ENCODE peak calls at places on chromosomes 11 and 22, in five cellular contexts. One of them, this sample, is unnamed.

GRCh38 chr22:48603621-48604320 is 1223.9 kb downstream of the BRD1 start:
- DNase-seq in KG1: no peak
- DNase-seq in activated T-cell treated with anti-CD3 and anti-CD28 coated beads, Interleukin-2, amount 50 U/mL, for 72 hours: no peak
- DNase-seq in GM04504: no peak
- DNase-seq in GM23338: no peak
- DNase-seq in this sample: no peak

GRCh38 chr11:77407613-77408012 is 66.3 kb downstream of the PAK1 start:
- DNase-seq in KG1: peak
- DNase-seq in activated T-cell treated with anti-CD3 and anti-CD28 coated beads, Interleukin-2, amount 50 U/mL, for 72 hours: no peak
- DNase-seq in GM04504: peak
- DNase-seq in GM23338: peak
- DNase-seq in this sample: no peak

GRCh38 chr11:43830928-43831440 is 49.6 kb upstream of the ALKBH3 start:
- DNase-seq in KG1: no peak
- DNase-seq in activated T-cell treated with anti-CD3 and anti-CD28 coated beads, Interleukin-2, amount 50 U/mL, for 72 hours: peak
- DNase-seq in GM04504: peak
- DNase-seq in GM23338: no peak
- DNase-seq in this sample: no peak

GRCh38 chr11:72235351-72236057 is 8.5 kb downstream of the PHOX2A start:
- DNase-seq in KG1: no peak
- DNase-seq in activated T-cell treated with anti-CD3 and anti-CD28 coated beads, Interleukin-2, amount 50 U/mL, for 72 hours: no peak
- DNase-seq in GM04504: no peak
- DNase-seq in GM23338: no peak
- DNase-seq in this sample: no peak

GRCh38 chr11:69262918-69263735 is 30.8 kb upstream of the MYEOV start:
- DNase-seq in KG1: no peak
- DNase-seq in activated T-cell treated with anti-CD3 and anti-CD28 coated beads, Interleukin-2, amount 50 U/mL, for 72 hours: no peak
- DNase-seq in GM04504: no peak
- DNase-seq in GM23338: no peak
- DNase-seq in this sample: no peak

GRCh38 chr22:19039796-19040580 is 82.2 kb downstream of the DGCR2 start:
- DNase-seq in KG1: no peak
- DNase-seq in activated T-cell treated with anti-CD3 and anti-CD28 coated beads, Interleukin-2, amount 50 U/mL, for 72 hours: no peak
- DNase-seq in GM04504: no peak
- DNase-seq in GM23338: no peak
- DNase-seq in this sample: no peak

GRCh38 chr11:73186294-73186850 is 31.7 kb upstream of the P2RY2 start:
- DNase-seq in KG1: no peak
- DNase-seq in activated T-cell treated with anti-CD3 and anti-CD28 coated beads, Interleukin-2, amount 50 U/mL, for 72 hours: no peak
- DNase-seq in GM04504: no peak
- DNase-seq in GM23338: no peak
- DNase-seq in this sample: no peak

GRCh38 chr11:69867076-69868002 is 48.1 kb upstream of the FGF3 start:
- DNase-seq in KG1: no peak
- DNase-seq in activated T-cell treated with anti-CD3 and anti-CD28 coated beads, Interleukin-2, amount 50 U/mL, for 72 hours: no peak
- DNase-seq in GM04504: peak
- DNase-seq in GM23338: no peak
- DNase-seq in this sample: no peak

GRCh38 chr22:27881404-27881803 is 37.7 kb downstream of the PITPNB start:
- DNase-seq in KG1: no peak
- DNase-seq in activated T-cell treated with anti-CD3 and anti-CD28 coated beads, Interleukin-2, amount 50 U/mL, for 72 hours: no peak
- DNase-seq in GM04504: no peak
- DNase-seq in GM23338: no peak
- DNase-seq in this sample: no peak

GRCh38 chr11:70173018-70173417 is 30.1 kb upstream of the FADD start:
- DNase-seq in KG1: no peak
- DNase-seq in activated T-cell treated with anti-CD3 and anti-CD28 coated beads, Interleukin-2, amount 50 U/mL, for 72 hours: no peak
- DNase-seq in GM04504: no peak
- DNase-seq in GM23338: no peak
- DNase-seq in this sample: no peak

GRCh38 chr11:93936416-93936815 is 84.7 kb upstream of the HEPHL1 start:
- DNase-seq in KG1: no peak
- DNase-seq in activated T-cell treated with anti-CD3 and anti-CD28 coated beads, Interleukin-2, amount 50 U/mL, for 72 hours: no peak
- DNase-seq in GM04504: no peak
- DNase-seq in GM23338: no peak
- DNase-seq in this sample: no peak

GRCh38 chr22:30947821-30948454 is 20.6 kb downstream of the MORC2 start:
- DNase-seq in KG1: no peak
- DNase-seq in activated T-cell treated with anti-CD3 and anti-CD28 coated beads, Interleukin-2, amount 50 U/mL, for 72 hours: no peak
- DNase-seq in GM04504: peak
- DNase-seq in GM23338: peak
- DNase-seq in this sample: no peak

GRCh38 chr11:71477637-71478011 is 24.6 kb downstream of the NADSYN1 start:
- DNase-seq in KG1: no peak
- DNase-seq in activated T-cell treated with anti-CD3 and anti-CD28 coated beads, Interleukin-2, amount 50 U/mL, for 72 hours: no peak
- DNase-seq in GM04504: no peak
- DNase-seq in GM23338: peak
- DNase-seq in this sample: no peak

GRCh38 chr11:6216501-6216900 is 11.1 kb downstream of the C11orf42 start:
- DNase-seq in KG1: no peak
- DNase-seq in activated T-cell treated with anti-CD3 and anti-CD28 coated beads, Interleukin-2, amount 50 U/mL, for 72 hours: no peak
- DNase-seq in GM04504: no peak
- DNase-seq in GM23338: no peak
- DNase-seq in this sample: no peak

GRCh38 chr11:73374130-73374529 is 2.1 kb upstream of the RELT start:
- DNase-seq in KG1: no peak
- DNase-seq in activated T-cell treated with anti-CD3 and anti-CD28 coated beads, Interleukin-2, amount 50 U/mL, for 72 hours: no peak
- DNase-seq in GM04504: peak
- DNase-seq in GM23338: no peak
- DNase-seq in this sample: no peak

GRCh38 chr22:46678003-46678657 is 57.9 kb downstream of the GRAMD4 start:
- DNase-seq in KG1: no peak
- DNase-seq in activated T-cell treated with anti-CD3 and anti-CD28 coated beads, Interleukin-2, amount 50 U/mL, for 72 hours: no peak
- DNase-seq in GM04504: no peak
- DNase-seq in GM23338: no peak
- DNase-seq in this sample: no peak

GRCh38 chr22:35616043-35616442 is 1.1 kb downstream of the MB start:
- DNase-seq in KG1: no peak
- DNase-seq in activated T-cell treated with anti-CD3 and anti-CD28 coated beads, Interleukin-2, amount 50 U/mL, for 72 hours: no peak
- DNase-seq in GM04504: no peak
- DNase-seq in GM23338: no peak
- DNase-seq in this sample: no peak

GRCh38 chr22:40753114-40753513 is 66.0 kb downstream of the SLC25A17 start:
- DNase-seq in KG1: no peak
- DNase-seq in activated T-cell treated with anti-CD3 and anti-CD28 coated beads, Interleukin-2, amount 50 U/mL, for 72 hours: no peak
- DNase-seq in GM04504: no peak
- DNase-seq in GM23338: no peak
- DNase-seq in this sample: no peak

GRCh38 chr11:58719406-58720117 is 12.2 kb downstream of the GLYAT start:
- DNase-seq in KG1: no peak
- DNase-seq in activated T-cell treated with anti-CD3 and anti-CD28 coated beads, Interleukin-2, amount 50 U/mL, for 72 hours: no peak
- DNase-seq in GM04504: no peak
- DNase-seq in GM23338: peak
- DNase-seq in this sample: no peak

GRCh38 chr11:63445720-63446119 is 45.2 kb downstream of the PLAAT5 start:
- DNase-seq in KG1: no peak
- DNase-seq in activated T-cell treated with anti-CD3 and anti-CD28 coated beads, Interleukin-2, amount 50 U/mL, for 72 hours: peak
- DNase-seq in GM04504: no peak
- DNase-seq in GM23338: no peak
- DNase-seq in this sample: no peak

GRCh38 chr11:126007263-126007662 is 55.4 kb downstream of the CDON start:
- DNase-seq in KG1: no peak
- DNase-seq in activated T-cell treated with anti-CD3 and anti-CD28 coated beads, Interleukin-2, amount 50 U/mL, for 72 hours: no peak
- DNase-seq in GM04504: peak
- DNase-seq in GM23338: no peak
- DNase-seq in this sample: no peak

GRCh38 chr22:23176645-23177027 is 3.7 kb upstream of the BCR start:
- DNase-seq in KG1: no peak
- DNase-seq in activated T-cell treated with anti-CD3 and anti-CD28 coated beads, Interleukin-2, amount 50 U/mL, for 72 hours: no peak
- DNase-seq in GM04504: no peak
- DNase-seq in GM23338: no peak
- DNase-seq in this sample: no peak

GRCh38 chr11:84227970-84228369 is 941.8 kb upstream of the CCDC90B start:
- DNase-seq in KG1: no peak
- DNase-seq in activated T-cell treated with anti-CD3 and anti-CD28 coated beads, Interleukin-2, amount 50 U/mL, for 72 hours: no peak
- DNase-seq in GM04504: no peak
- DNase-seq in GM23338: no peak
- DNase-seq in this sample: no peak

GRCh38 chr11:102338479-102339010 is 8.5 kb upstream of the BIRC2 start:
- DNase-seq in KG1: no peak
- DNase-seq in activated T-cell treated with anti-CD3 and anti-CD28 coated beads, Interleukin-2, amount 50 U/mL, for 72 hours: no peak
- DNase-seq in GM04504: no peak
- DNase-seq in GM23338: no peak
- DNase-seq in this sample: no peak

GRCh38 chr11:16394947-16395346 is 38.6 kb upstream of the SOX6 start:
- DNase-seq in KG1: no peak
- DNase-seq in activated T-cell treated with anti-CD3 and anti-CD28 coated beads, Interleukin-2, amount 50 U/mL, for 72 hours: no peak
- DNase-seq in GM04504: no peak
- DNase-seq in GM23338: no peak
- DNase-seq in this sample: no peak

GRCh38 chr11:12376259-12376971 is 956 bp upstream of the PARVA start:
- DNase-seq in KG1: no peak
- DNase-seq in activated T-cell treated with anti-CD3 and anti-CD28 coated beads, Interleukin-2, amount 50 U/mL, for 72 hours: no peak
- DNase-seq in GM04504: peak
- DNase-seq in GM23338: no peak
- DNase-seq in this sample: no peak

GRCh38 chr11:6438979-6439571 is 1.7 kb downstream of the HPX start:
- DNase-seq in KG1: no peak
- DNase-seq in activated T-cell treated with anti-CD3 and anti-CD28 coated beads, Interleukin-2, amount 50 U/mL, for 72 hours: peak
- DNase-seq in GM04504: peak
- DNase-seq in GM23338: peak
- DNase-seq in this sample: no peak

GRCh38 chr11:1450958-1451710 is 35.4 kb downstream of the MOB2 start:
- DNase-seq in KG1: no peak
- DNase-seq in activated T-cell treated with anti-CD3 and anti-CD28 coated beads, Interleukin-2, amount 50 U/mL, for 72 hours: no peak
- DNase-seq in GM04504: no peak
- DNase-seq in GM23338: no peak
- DNase-seq in this sample: no peak

GRCh38 chr11:116833816-116834534 is 3.4 kb downstream of the APOA1 start:
- DNase-seq in KG1: no peak
- DNase-seq in activated T-cell treated with anti-CD3 and anti-CD28 coated beads, Interleukin-2, amount 50 U/mL, for 72 hours: no peak
- DNase-seq in GM04504: no peak
- DNase-seq in GM23338: no peak
- DNase-seq in this sample: no peak

GRCh38 chr22:29336751-29337490 is 21.4 kb upstream of the RASL10A start:
- DNase-seq in KG1: no peak
- DNase-seq in activated T-cell treated with anti-CD3 and anti-CD28 coated beads, Interleukin-2, amount 50 U/mL, for 72 hours: no peak
- DNase-seq in GM04504: no peak
- DNase-seq in GM23338: no peak
- DNase-seq in this sample: no peak

GRCh38 chr22:50247748-50248147 is 2.9 kb upstream of the TUBGCP6 start:
- DNase-seq in KG1: no peak
- DNase-seq in activated T-cell treated with anti-CD3 and anti-CD28 coated beads, Interleukin-2, amount 50 U/mL, for 72 hours: no peak
- DNase-seq in GM04504: no peak
- DNase-seq in GM23338: peak
- DNase-seq in this sample: no peak

GRCh38 chr11:69202511-69203221 is 46.9 kb downstream of the SMIM38 start:
- DNase-seq in KG1: no peak
- DNase-seq in activated T-cell treated with anti-CD3 and anti-CD28 coated beads, Interleukin-2, amount 50 U/mL, for 72 hours: no peak
- DNase-seq in GM04504: no peak
- DNase-seq in GM23338: no peak
- DNase-seq in this sample: no peak

GRCh38 chr22:42180349-42180842 is 49.8 kb upstream of the CYP2D6 start:
- DNase-seq in KG1: peak
- DNase-seq in activated T-cell treated with anti-CD3 and anti-CD28 coated beads, Interleukin-2, amount 50 U/mL, for 72 hours: peak
- DNase-seq in GM04504: no peak
- DNase-seq in GM23338: no peak
- DNase-seq in this sample: peak

GRCh38 chr11:75203138-75203537 is 37.4 kb upstream of the TPBGL start:
- DNase-seq in KG1: no peak
- DNase-seq in activated T-cell treated with anti-CD3 and anti-CD28 coated beads, Interleukin-2, amount 50 U/mL, for 72 hours: no peak
- DNase-seq in GM04504: no peak
- DNase-seq in GM23338: no peak
- DNase-seq in this sample: no peak

GRCh38 chr11:108147150-108147549 is 25.8 kb downstream of the ACAT1 start:
- DNase-seq in KG1: no peak
- DNase-seq in activated T-cell treated with anti-CD3 and anti-CD28 coated beads, Interleukin-2, amount 50 U/mL, for 72 hours: no peak
- DNase-seq in GM04504: no peak
- DNase-seq in GM23338: no peak
- DNase-seq in this sample: no peak

GRCh38 chr11:115893701-115894100 is 389.5 kb upstream of the CADM1 start:
- DNase-seq in KG1: no peak
- DNase-seq in activated T-cell treated with anti-CD3 and anti-CD28 coated beads, Interleukin-2, amount 50 U/mL, for 72 hours: no peak
- DNase-seq in GM04504: no peak
- DNase-seq in GM23338: no peak
- DNase-seq in this sample: no peak

GRCh38 chr22:49014227-49015201 is 813.2 kb downstream of the BRD1 start:
- DNase-seq in KG1: no peak
- DNase-seq in activated T-cell treated with anti-CD3 and anti-CD28 coated beads, Interleukin-2, amount 50 U/mL, for 72 hours: no peak
- DNase-seq in GM04504: no peak
- DNase-seq in GM23338: no peak
- DNase-seq in this sample: peak

GRCh38 chr11:20259506-20259905 is 99.2 kb upstream of the DBX1 start:
- DNase-seq in KG1: no peak
- DNase-seq in activated T-cell treated with anti-CD3 and anti-CD28 coated beads, Interleukin-2, amount 50 U/mL, for 72 hours: no peak
- DNase-seq in GM04504: no peak
- DNase-seq in GM23338: no peak
- DNase-seq in this sample: no peak

GRCh38 chr22:37623075-37624016 is 14.7 kb downstream of the GGA1 start:
- DNase-seq in KG1: peak
- DNase-seq in activated T-cell treated with anti-CD3 and anti-CD28 coated beads, Interleukin-2, amount 50 U/mL, for 72 hours: peak
- DNase-seq in GM04504: no peak
- DNase-seq in GM23338: peak
- DNase-seq in this sample: no peak

GRCh38 chr22:39185601-39186012 is 33.1 kb upstream of the CBX7 start:
- DNase-seq in KG1: no peak
- DNase-seq in activated T-cell treated with anti-CD3 and anti-CD28 coated beads, Interleukin-2, amount 50 U/mL, for 72 hours: no peak
- DNase-seq in GM04504: no peak
- DNase-seq in GM23338: no peak
- DNase-seq in this sample: no peak

This sample was measured in cerebellar nuclear complex.